ENCODE peak calls at places on chromosomes 12 and 14, in five cellular contexts. One of them, this sample, is unnamed.

GRCh38 chr12:9869307-9870161 is at the start of gene CLEC2B:
- DNase-seq in lung: no peak
- DNase-seq in IMR-90: peak
- DNase-seq in mucosa of descending colon: peak
- DNase-seq in pancreas: no peak
- DNase-seq in this sample: no peak

GRCh38 chr14:87989613-87990299 is 3.2 kb downstream of the GALC start:
- DNase-seq in lung: no peak
- DNase-seq in IMR-90: no peak
- DNase-seq in mucosa of descending colon: peak
- DNase-seq in pancreas: no peak
- DNase-seq in this sample: no peak

GRCh38 chr12:48865441-48866290 is at the start of gene RND1:
- DNase-seq in mucosa of descending colon: peak
- DNase-seq in IMR-90: peak
- DNase-seq in pancreas: peak
- DNase-seq in lung: peak
- DNase-seq in this sample: no peak

GRCh38 chr12:48875944-48876520 is 10.4 kb upstream of the RND1 start:
- DNase-seq in pancreas: no peak
- DNase-seq in mucosa of descending colon: no peak
- DNase-seq in IMR-90: no peak
- DNase-seq in lung: no peak
- DNase-seq in this sample: no peak

GRCh38 chr12:11746024-11746771 is 96.7 kb downstream of the ETV6 start:
- DNase-seq in lung: no peak
- DNase-seq in IMR-90: peak
- DNase-seq in mucosa of descending colon: no peak
- DNase-seq in pancreas: no peak
- DNase-seq in this sample: no peak

GRCh38 chr14:23054000-23054811 is 3.1 kb downstream of the CDH24 start:
- DNase-seq in lung: no peak
- DNase-seq in IMR-90: no peak
- DNase-seq in mucosa of descending colon: no peak
- DNase-seq in pancreas: no peak
- DNase-seq in this sample: no peak

GRCh38 chr12:130128764-130129735 is 33.2 kb upstream of the FZD10 start:
- DNase-seq in IMR-90: no peak
- DNase-seq in lung: no peak
- DNase-seq in mucosa of descending colon: no peak
- DNase-seq in pancreas: no peak
- DNase-seq in this sample: no peak

GRCh38 chr12:41254546-41254945 is 66.4 kb downstream of the PDZRN4 start:
- DNase-seq in lung: no peak
- DNase-seq in pancreas: no peak
- DNase-seq in mucosa of descending colon: no peak
- DNase-seq in IMR-90: no peak
- DNase-seq in this sample: no peak

GRCh38 chr12:131912526-131913274 is 16.4 kb upstream of the PUS1 start:
- DNase-seq in IMR-90: peak
- DNase-seq in lung: peak
- DNase-seq in pancreas: peak
- DNase-seq in mucosa of descending colon: no peak
- DNase-seq in this sample: peak

GRCh38 chr14:50830932-50831703 is at the start of gene NIN:
- DNase-seq in mucosa of descending colon: peak
- DNase-seq in lung: peak
- DNase-seq in pancreas: peak
- DNase-seq in IMR-90: peak
- DNase-seq in this sample: no peak

GRCh38 chr14:50260072-50260471 is 28.7 kb upstream of the SOS2 start:
- DNase-seq in lung: no peak
- DNase-seq in mucosa of descending colon: no peak
- DNase-seq in IMR-90: no peak
- DNase-seq in pancreas: no peak
- DNase-seq in this sample: no peak

GRCh38 chr14:92122351-92122677 is 545 bp downstream of the CPSF2 start:
- DNase-seq in IMR-90: peak
- DNase-seq in pancreas: no peak
- DNase-seq in mucosa of descending colon: no peak
- DNase-seq in lung: no peak
- DNase-seq in this sample: no peak

GRCh38 chr12:109727746-109728726 is 14.4 kb downstream of the FAM222A start:
- DNase-seq in IMR-90: no peak
- DNase-seq in pancreas: peak
- DNase-seq in mucosa of descending colon: no peak
- DNase-seq in lung: no peak
- DNase-seq in this sample: peak

GRCh38 chr12:69929125-69929524 is 104.1 kb downstream of the MYRFL start:
- DNase-seq in IMR-90: no peak
- DNase-seq in lung: no peak
- DNase-seq in mucosa of descending colon: no peak
- DNase-seq in pancreas: no peak
- DNase-seq in this sample: no peak

GRCh38 chr12:95593266-95593871 is 42.1 kb upstream of the USP44 start:
- DNase-seq in lung: no peak
- DNase-seq in mucosa of descending colon: no peak
- DNase-seq in IMR-90: no peak
- DNase-seq in pancreas: no peak
- DNase-seq in this sample: no peak

GRCh38 chr14:35044939-35045797 is 904 bp upstream of the FAM177A1 start:
- DNase-seq in lung: no peak
- DNase-seq in mucosa of descending colon: no peak
- DNase-seq in IMR-90: peak
- DNase-seq in pancreas: no peak
- DNase-seq in this sample: no peak

GRCh38 chr12:77841467-77842054 is 10.9 kb downstream of the NAV3 start:
- DNase-seq in IMR-90: no peak
- DNase-seq in mucosa of descending colon: no peak
- DNase-seq in pancreas: no peak
- DNase-seq in lung: no peak
- DNase-seq in this sample: no peak

GRCh38 chr12:54628186-54628846 is 6.4 kb downstream of the LACRT start:
- DNase-seq in mucosa of descending colon: no peak
- DNase-seq in pancreas: no peak
- DNase-seq in IMR-90: no peak
- DNase-seq in lung: no peak
- DNase-seq in this sample: no peak

GRCh38 chr12:91744613-91745012 is 401.0 kb downstream of the BTG1 start:
- DNase-seq in mucosa of descending colon: no peak
- DNase-seq in lung: no peak
- DNase-seq in pancreas: no peak
- DNase-seq in IMR-90: no peak
- DNase-seq in this sample: no peak

GRCh38 chr12:105455250-105455649 is 124.8 kb downstream of the C12orf75 start:
- DNase-seq in lung: no peak
- DNase-seq in IMR-90: no peak
- DNase-seq in mucosa of descending colon: no peak
- DNase-seq in pancreas: no peak
- DNase-seq in this sample: no peak
- TF ChIP-seq CTCF in lung: no peak
- TF ChIP-seq CTCF in IMR-90: no peak
- TF ChIP-seq CTCF in mucosa of descending colon: no peak
- TF ChIP-seq CTCF in pancreas: no peak
- TF ChIP-seq CTCF in this sample: no peak

GRCh38 chr12:65689508-65689907 is 134.8 kb upstream of the HMGA2 start:
- DNase-seq in mucosa of descending colon: no peak
- DNase-seq in pancreas: no peak
- DNase-seq in lung: no peak
- DNase-seq in IMR-90: no peak
- DNase-seq in this sample: no peak

GRCh38 chr12:65682145-65682544 is 142.1 kb upstream of the HMGA2 start:
- DNase-seq in mucosa of descending colon: no peak
- DNase-seq in lung: no peak
- DNase-seq in IMR-90: no peak
- DNase-seq in pancreas: no peak
- DNase-seq in this sample: no peak

GRCh38 chr12:65684906-65685305 is 139.4 kb upstream of the HMGA2 start:
- DNase-seq in mucosa of descending colon: no peak
- DNase-seq in lung: no peak
- DNase-seq in IMR-90: no peak
- DNase-seq in pancreas: no peak
- DNase-seq in this sample: no peak

GRCh38 chr12:65681226-65681625 is 143.1 kb upstream of the HMGA2 start:
- DNase-seq in lung: no peak
- DNase-seq in mucosa of descending colon: no peak
- DNase-seq in IMR-90: peak
- DNase-seq in pancreas: no peak
- DNase-seq in this sample: no peak

GRCh38 chr12:65685514-65685913 is 138.8 kb upstream of the HMGA2 start:
- DNase-seq in IMR-90: peak
- DNase-seq in mucosa of descending colon: no peak
- DNase-seq in lung: no peak
- DNase-seq in pancreas: no peak
- DNase-seq in this sample: no peak
- TF ChIP-seq CTCF in IMR-90: peak
- TF ChIP-seq CTCF in mucosa of descending colon: peak
- TF ChIP-seq CTCF in lung: no peak
- TF ChIP-seq CTCF in pancreas: peak
- TF ChIP-seq CTCF in this sample: peak

GRCh38 chr12:1630827-1631591 is 2.0 kb downstream of the WNT5B start:
- DNase-seq in lung: no peak
- DNase-seq in mucosa of descending colon: no peak
- DNase-seq in IMR-90: peak
- DNase-seq in pancreas: no peak
- DNase-seq in this sample: no peak
- TF ChIP-seq CTCF in lung: no peak
- TF ChIP-seq CTCF in mucosa of descending colon: no peak
- TF ChIP-seq CTCF in IMR-90: no peak
- TF ChIP-seq CTCF in pancreas: no peak
- TF ChIP-seq CTCF in this sample: peak

GRCh38 chr14:76644875-76645518 is 116.3 kb upstream of the VASH1 start:
- DNase-seq in pancreas: no peak
- DNase-seq in lung: no peak
- DNase-seq in IMR-90: peak
- DNase-seq in mucosa of descending colon: peak
- DNase-seq in this sample: no peak
- TF ChIP-seq CTCF in pancreas: peak
- TF ChIP-seq CTCF in lung: no peak
- TF ChIP-seq CTCF in IMR-90: peak
- TF ChIP-seq CTCF in mucosa of descending colon: no peak
- TF ChIP-seq CTCF in this sample: peak

GRCh38 chr12:79006306-79006705 is 141.7 kb downstream of the SYT1 start:
- DNase-seq in mucosa of descending colon: no peak
- DNase-seq in lung: no peak
- DNase-seq in IMR-90: peak
- DNase-seq in pancreas: no peak
- DNase-seq in this sample: no peak
- TF ChIP-seq CTCF in mucosa of descending colon: no peak
- TF ChIP-seq CTCF in lung: no peak
- TF ChIP-seq CTCF in IMR-90: peak
- TF ChIP-seq CTCF in pancreas: no peak
- TF ChIP-seq CTCF in this sample: peak

DNA sequence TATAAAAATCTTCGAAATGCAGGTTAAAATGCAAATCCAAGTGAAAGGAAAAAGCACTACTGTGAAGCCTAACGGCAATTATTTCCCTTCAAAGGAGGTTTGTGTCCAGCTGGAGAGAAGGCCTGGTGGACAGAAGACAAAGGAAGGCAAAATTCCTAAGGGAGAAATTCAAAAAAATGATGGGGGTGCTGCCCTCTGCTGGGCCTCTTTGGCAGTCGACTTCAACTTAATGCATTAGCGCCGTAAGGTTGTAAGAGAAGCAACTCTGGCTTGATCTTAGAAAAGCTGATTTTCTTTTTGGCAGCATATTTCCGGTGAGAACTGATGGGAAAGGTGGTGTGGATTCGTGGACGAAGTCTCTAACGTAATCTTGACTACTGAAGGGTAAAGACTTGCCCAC is 34.3 kb upstream of the CHFR start:
- DNase-seq in lung: no peak
- DNase-seq in IMR-90: no peak
- DNase-seq in mucosa of descending colon: no peak
- DNase-seq in pancreas: no peak
- DNase-seq in this sample: no peak
- TF ChIP-seq CTCF in lung: no peak
- TF ChIP-seq CTCF in IMR-90: no peak
- TF ChIP-seq CTCF in mucosa of descending colon: no peak
- TF ChIP-seq CTCF in pancreas: no peak
- TF ChIP-seq CTCF in this sample: peak

DNA sequence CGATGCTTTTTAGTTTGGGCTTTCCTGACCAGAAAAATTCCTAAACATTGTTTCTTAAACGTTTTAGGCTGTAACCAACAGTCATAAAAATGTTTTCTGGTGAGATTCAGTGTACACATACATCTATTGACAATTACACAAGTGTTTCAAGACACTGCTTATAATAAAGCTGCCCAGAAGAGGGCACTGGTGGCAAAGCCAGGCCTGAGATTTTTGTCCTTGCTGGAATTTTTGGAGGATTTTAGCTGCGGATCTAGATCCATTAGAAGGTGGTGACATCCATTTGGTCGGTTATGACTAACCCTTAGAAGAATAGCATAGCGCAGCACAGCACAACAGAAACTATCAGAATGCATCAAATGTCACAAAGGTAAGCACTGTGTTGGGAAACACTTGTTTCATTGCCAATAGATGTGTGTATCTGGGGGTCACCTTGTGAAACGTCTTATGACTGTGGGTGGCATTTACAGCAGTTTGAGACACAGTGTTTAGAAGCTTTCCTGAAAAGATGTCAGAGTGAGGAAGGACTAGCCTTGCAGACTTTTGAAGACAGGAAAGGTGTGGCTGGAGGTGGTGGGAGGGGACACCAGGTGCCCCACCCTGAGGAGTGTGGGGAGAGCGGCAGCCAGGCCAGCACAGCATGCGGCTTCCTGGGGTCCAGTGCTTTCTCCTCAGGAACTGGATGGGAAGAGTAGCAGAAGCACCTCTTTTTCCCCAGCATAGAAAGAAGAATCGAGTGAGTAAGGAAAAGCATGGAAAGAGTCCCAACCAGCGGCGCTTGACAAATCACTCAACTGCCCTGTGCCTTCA is 54.7 kb upstream of the FKBP4 start:
- DNase-seq in pancreas: no peak
- DNase-seq in lung: no peak
- DNase-seq in IMR-90: peak
- DNase-seq in mucosa of descending colon: peak
- DNase-seq in this sample: no peak
- TF ChIP-seq CTCF in pancreas: peak
- TF ChIP-seq CTCF in lung: no peak
- TF ChIP-seq CTCF in IMR-90: peak
- TF ChIP-seq CTCF in mucosa of descending colon: no peak
- TF ChIP-seq CTCF in this sample: peak

GRCh38 chr12:45707241-45707857 is 22.2 kb upstream of the ARID2 start:
- DNase-seq in mucosa of descending colon: no peak
- DNase-seq in lung: no peak
- DNase-seq in pancreas: no peak
- DNase-seq in IMR-90: no peak
- DNase-seq in this sample: no peak

GRCh38 chr12:45703942-45704341 is 25.6 kb upstream of the ARID2 start:
- DNase-seq in IMR-90: peak
- DNase-seq in lung: no peak
- DNase-seq in mucosa of descending colon: no peak
- DNase-seq in pancreas: no peak
- DNase-seq in this sample: no peak

GRCh38 chr12:45705404-45705803 is 24.1 kb upstream of the ARID2 start:
- DNase-seq in lung: no peak
- DNase-seq in pancreas: no peak
- DNase-seq in IMR-90: no peak
- DNase-seq in mucosa of descending colon: no peak
- DNase-seq in this sample: no peak

GRCh38 chr12:45708363-45708762 is 21.1 kb upstream of the ARID2 start:
- DNase-seq in mucosa of descending colon: no peak
- DNase-seq in pancreas: no peak
- DNase-seq in lung: no peak
- DNase-seq in IMR-90: no peak
- DNase-seq in this sample: no peak

GRCh38 chr12:45704968-45705367 is 24.5 kb upstream of the ARID2 start:
- DNase-seq in pancreas: no peak
- DNase-seq in mucosa of descending colon: no peak
- DNase-seq in lung: no peak
- DNase-seq in IMR-90: no peak
- DNase-seq in this sample: no peak
- TF ChIP-seq CTCF in pancreas: no peak
- TF ChIP-seq CTCF in mucosa of descending colon: no peak
- TF ChIP-seq CTCF in lung: no peak
- TF ChIP-seq CTCF in IMR-90: no peak
- TF ChIP-seq CTCF in this sample: no peak